ENCODE peak calls at places on chromosome X, in nine cellular contexts. T is body of pancreas; Q is upper lobe of right lung; G is tibial artery; F is OCI-LY7; B is astrocyte; S is CD4-positive, CD25-positive, alpha-beta regulatory T cell; D is left lung; E is mesendoderm. W is an unnamed sample. For H3K4me1, the result is how much of the 10 kb centered on the place peaks cover.

GRCh38 chrX:41923925-41924693 is 755 bp upstream of the CASK start:
- DNase-seq in T (peak), Q (no peak), G (peak), F (peak), B (peak), S (peak), D (no peak), E (peak), W (peak)

GRCh38 chrX:124239324-124239723 is 93.1 kb upstream of the TEX13D start:
- DNase-seq in T (no peak), Q (no peak), G (no peak), F (no peak), B (no peak), S (no peak), D (no peak), E (no peak), W (peak)

GRCh38 chrX:15686818-15687685 is 22.4 kb upstream of the CLTRN start:
- DNase-seq in T (peak), Q (no peak), G (peak), F (peak), B (peak), S (peak), D (no peak), E (peak), W (peak)

GRCh38 chrX:53319614-53320542 is 38.5 kb upstream of the IQSEC2 start:
- DNase-seq in T (peak), Q (no peak), G (no peak), F (no peak), B (no peak), S (no peak), D (peak), E (no peak), W (no peak)

GRCh38 chrX:97743014-97743413 is 859.3 kb downstream of the RPA4 start:
- DNase-seq in T (no peak), Q (no peak), G (no peak), F (peak), B (no peak), S (no peak), D (no peak), E (no peak), W (no peak)

GRCh38 chrX:138026211-138026610 is 460.3 kb downstream of the ZIC3 start:
- DNase-seq in T (no peak), Q (no peak), G (no peak), F (peak), B (no peak), S (no peak), D (no peak), E (peak), W (no peak)

GRCh38 chrX:129932137-129932791 is 26.3 kb downstream of the UTP14A start:
- DNase-seq in T (peak), Q (peak), G (peak), F (peak), B (peak), S (peak), D (peak), E (peak), W (peak)

GRCh38 chrX:34653811-34654210 is 3.3 kb downstream of the TMEM47 start:
- DNase-seq in T (no peak), Q (no peak), G (no peak), F (no peak), B (no peak), S (no peak), D (no peak), E (peak), W (no peak)

GRCh38 chrX:72478351-72478750 is 94.3 kb downstream of the HDAC8 start:
- DNase-seq in T (no peak), Q (no peak), G (no peak), F (no peak), B (no peak), S (no peak), D (no peak), E (no peak), W (no peak)

GRCh38 chrX:111857534-111857933 is 18.4 kb upstream of the TRPC5OS start:
- DNase-seq in T (no peak), Q (no peak), G (no peak), F (no peak), B (no peak), S (no peak), D (no peak), E (no peak), W (no peak)

GRCh38 chrX:22345884-22346283 is 73.2 kb downstream of the CBLL2 start:
- DNase-seq in T (no peak), Q (no peak), G (no peak), F (no peak), B (peak), S (no peak), D (no peak), E (no peak), W (no peak)

GRCh38 chrX:153190384-153190783 is 11.3 kb downstream of the MAGEA1 start:
- DNase-seq in T (no peak), Q (no peak), G (no peak), F (no peak), B (no peak), S (no peak), D (no peak), E (peak), W (no peak)

GRCh38 chrX:15349046-15349445 is 13.7 kb upstream of the PIGA start:
- DNase-seq in T (peak), Q (no peak), G (no peak), F (peak), B (peak), S (no peak), D (no peak), E (peak), W (no peak)

GRCh38 chrX:69150294-69150960 is 14.8 kb downstream of the PJA1 start:
- DNase-seq in T (no peak), Q (no peak), G (no peak), F (no peak), B (no peak), S (no peak), D (no peak), E (peak), W (no peak)

GRCh38 chrX:138255373-138255772 is 456.1 kb downstream of the FGF13 start:
- DNase-seq in T (no peak), Q (no peak), G (no peak), F (no peak), B (no peak), S (no peak), D (no peak), E (no peak), W (no peak)

GRCh38 chrX:119757979-119758681 is at the start of gene SOWAHD:
- DNase-seq in T (peak), Q (peak), G (peak), F (peak), B (no peak), S (peak), D (peak), E (peak), W (peak)

GRCh38 chrX:39361736-39362135 is 560.5 kb downstream of the MID1IP1 start:
- DNase-seq in T (no peak), Q (no peak), G (no peak), F (no peak), B (no peak), S (no peak), D (no peak), E (no peak), W (no peak)

DNA sequence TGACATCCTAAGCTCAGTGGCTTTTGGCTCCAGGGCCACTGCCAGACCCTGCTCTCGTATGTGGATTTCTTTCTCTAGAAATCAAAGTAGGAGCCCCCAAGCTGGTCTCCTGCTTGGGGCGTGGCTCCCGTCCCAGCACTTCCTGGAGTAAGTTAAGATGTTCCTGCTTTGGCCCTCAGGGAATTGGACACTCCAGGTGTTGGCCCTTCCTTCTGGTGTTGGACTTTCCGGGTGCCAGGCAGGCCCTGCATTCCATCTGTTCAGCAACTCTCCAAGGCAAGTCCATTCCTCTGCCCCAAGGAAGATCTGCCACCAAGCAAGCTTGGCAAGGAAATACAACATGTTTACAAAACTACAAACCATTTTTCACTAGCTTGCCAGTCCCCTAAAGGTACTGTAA is 22.1 kb upstream of the GPC4 start:
- DNase-seq in T (no peak), Q (no peak), G (no peak), F (no peak), B (no peak), S (no peak), D (no peak), E (no peak), W (no peak)
- H3K4me1 ChIP-seq in T (under half), Q (under half), G (under half), F (under half), B (under half), S (under half), D (under half), E (under half), W (under half)

GRCh38 chrX:155026420-155026726 is 271 bp upstream of the FUNDC2 start:
- DNase-seq in T (no peak), Q (no peak), G (no peak), F (no peak), B (no peak), S (no peak), D (no peak), E (no peak), W (no peak)

GRCh38 chrX:155026727-155027508 is at the start of gene FUNDC2:
- DNase-seq in T (peak), Q (peak), G (peak), F (peak), B (peak), S (peak), D (peak), E (peak), W (peak)

GRCh38 chrX:155028192-155028591 is 1.5 kb downstream of the FUNDC2 start:
- DNase-seq in T (no peak), Q (no peak), G (no peak), F (peak), B (no peak), S (no peak), D (no peak), E (peak), W (no peak)

GRCh38 chrX:155027509-155028066 is 944 bp downstream of the FUNDC2 start:
- DNase-seq in T (peak), Q (no peak), G (peak), F (peak), B (peak), S (no peak), D (no peak), E (peak), W (peak)

DNA sequence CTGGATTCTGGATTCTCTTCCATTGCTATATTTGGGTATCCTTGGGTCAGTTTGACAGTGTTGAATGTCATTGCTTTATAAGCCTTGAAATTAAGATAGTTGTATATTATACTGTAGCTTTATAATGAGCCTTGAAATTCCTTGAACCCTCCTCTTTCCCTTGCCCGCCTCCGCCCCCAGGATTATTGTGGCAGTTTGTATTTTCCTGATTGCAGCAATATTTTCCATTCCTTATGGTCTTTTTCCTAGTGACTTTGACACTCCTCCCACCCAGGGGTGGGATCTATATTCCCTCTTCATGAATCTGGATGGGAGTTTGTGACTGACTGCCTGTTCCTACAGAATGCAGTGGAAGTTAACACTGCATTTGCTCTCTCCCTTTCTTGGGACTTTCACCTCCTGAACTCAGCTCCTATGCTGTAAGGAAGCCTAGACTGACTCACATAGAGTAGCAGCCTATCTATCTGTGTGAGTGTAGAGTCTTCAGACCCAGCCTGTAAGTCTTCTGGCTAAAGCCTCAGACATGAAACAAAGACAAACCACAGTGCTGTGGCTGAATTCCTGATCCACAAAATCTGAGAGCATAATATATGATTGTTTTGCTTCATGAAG is 2.2 kb downstream of the FUNDC2 start:
- DNase-seq in T (no peak), Q (no peak), G (no peak), F (no peak), B (peak), S (no peak), D (no peak), E (peak), W (no peak)
- H3K4me3 ChIP-seq in T (no peak), Q (no peak), G (no peak), F (peak), B (no peak), S (peak), D (no peak), E (no peak), W (no peak)

GRCh38 chrX:12965390-12965940 is 9.4 kb upstream of the TMSB4X start:
- DNase-seq in T (no peak), Q (no peak), G (no peak), F (no peak), B (no peak), S (no peak), D (no peak), E (no peak), W (no peak)
- H3K4me1 ChIP-seq in T (under half), Q (under half), G (under half), F (under half), B (under half), S (half or more), D (under half), E (under half), W (half or more)

DNA sequence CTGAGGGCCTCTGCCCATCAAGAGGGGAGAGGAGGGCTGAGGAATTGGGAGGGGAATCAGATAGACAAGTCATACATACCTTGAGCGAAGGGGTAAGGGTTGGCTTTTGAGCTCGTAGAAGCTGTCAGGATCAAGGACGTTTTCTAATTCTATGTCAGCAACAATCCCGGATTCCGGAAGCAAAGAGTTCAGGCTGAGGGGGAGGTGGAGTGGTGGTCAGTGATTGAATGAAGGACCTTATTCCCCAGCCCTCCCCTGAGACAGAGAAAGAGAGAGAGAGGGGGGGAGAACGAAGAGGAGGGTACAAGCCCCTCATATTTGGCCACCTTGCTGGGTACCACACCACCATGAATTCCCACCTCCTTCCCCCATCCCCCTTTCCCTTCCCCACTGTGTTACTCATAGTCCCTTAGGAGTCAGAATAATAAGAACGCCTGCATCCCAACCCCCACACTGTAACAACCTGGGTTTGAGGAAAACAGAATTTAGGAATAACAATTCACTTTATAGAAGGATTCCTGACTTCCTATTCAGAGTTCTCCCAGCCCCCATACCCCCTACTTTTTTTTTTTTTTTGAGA is 2.7 kb downstream of the TFE3 start:
- DNase-seq in T (no peak), Q (no peak), G (no peak), F (no peak), B (no peak), S (no peak), D (no peak), E (no peak), W (no peak)
- H3K4me3 ChIP-seq in T (no peak), Q (peak), G (peak), F (peak), B (peak), S (peak), D (peak), E (no peak), W (no peak)

DNA sequence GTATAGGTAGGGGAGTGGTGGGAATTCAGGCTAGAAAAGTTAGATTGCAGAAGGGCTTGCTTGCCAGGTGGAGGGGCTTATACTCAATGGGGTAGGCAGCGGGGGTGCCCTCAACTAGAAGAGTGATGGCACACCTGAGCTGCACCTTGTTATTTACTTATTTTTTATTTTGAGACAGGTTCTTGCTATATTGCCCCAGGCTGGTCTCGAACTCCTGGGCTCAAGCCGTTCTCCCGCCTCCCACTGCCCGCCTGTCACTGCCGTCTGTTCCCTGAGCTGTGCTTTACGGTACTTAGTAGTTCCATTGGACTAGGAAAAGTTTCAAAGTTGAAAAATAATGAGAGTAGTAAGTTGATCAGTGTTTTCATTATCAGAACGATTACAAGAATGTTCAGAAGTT is 2.0 kb downstream of the ZFX start:
- DNase-seq in T (no peak), Q (no peak), G (no peak), F (no peak), B (no peak), S (no peak), D (no peak), E (no peak), W (no peak)
- H3K4me1 ChIP-seq in T (under half), Q (half or more), G (under half), F (half or more), B (under half), S (half or more), D (half or more), E (under half), W (half or more)

GRCh38 chrX:2414384-2414783 is 86.4 kb downstream of the DHRSX start:
- DNase-seq in T (no peak), Q (no peak), G (no peak), F (no peak), B (no peak), S (no peak), D (no peak), E (no peak), W (no peak)

GRCh38 chrX:2412131-2412530 is 88.6 kb downstream of the DHRSX start:
- DNase-seq in T (no peak), Q (peak), G (no peak), F (no peak), B (no peak), S (no peak), D (no peak), E (no peak), W (no peak)

GRCh38 chrX:2410279-2411020 is 90.3 kb downstream of the DHRSX start:
- DNase-seq in T (no peak), Q (peak), G (no peak), F (no peak), B (no peak), S (no peak), D (no peak), E (peak), W (no peak)

GRCh38 chrX:2417205-2417604 is 83.6 kb downstream of the DHRSX start:
- DNase-seq in T (no peak), Q (no peak), G (no peak), F (no peak), B (no peak), S (no peak), D (no peak), E (no peak), W (no peak)

GRCh38 chrX:2413969-2414368 is 86.8 kb downstream of the DHRSX start:
- DNase-seq in T (no peak), Q (no peak), G (no peak), F (no peak), B (no peak), S (no peak), D (no peak), E (no peak), W (no peak)
- H3K4me3 ChIP-seq in T (no peak), Q (no peak), G (no peak), F (no peak), B (no peak), S (no peak), D (no peak), E (no peak), W (no peak)

GRCh38 chrX:9326369-9326768 is 138.5 kb upstream of the TBL1X start:
- DNase-seq in T (no peak), Q (no peak), G (no peak), F (no peak), B (peak), S (no peak), D (no peak), E (no peak), W (no peak)

GRCh38 chrX:9324676-9325075 is 140.2 kb upstream of the TBL1X start:
- DNase-seq in T (no peak), Q (no peak), G (no peak), F (no peak), B (no peak), S (no peak), D (no peak), E (no peak), W (no peak)

GRCh38 chrX:9329056-9329455 is 135.8 kb upstream of the TBL1X start:
- DNase-seq in T (peak), Q (no peak), G (no peak), F (no peak), B (no peak), S (no peak), D (no peak), E (no peak), W (no peak)

GRCh38 chrX:9327747-9328145 is 137.1 kb upstream of the TBL1X start:
- DNase-seq in T (no peak), Q (no peak), G (no peak), F (no peak), B (peak), S (no peak), D (no peak), E (no peak), W (no peak)

GRCh38 chrX:9327086-9327746 is 137.6 kb upstream of the TBL1X start:
- DNase-seq in T (no peak), Q (no peak), G (no peak), F (no peak), B (no peak), S (no peak), D (no peak), E (no peak), W (no peak)
- H3K4me1 ChIP-seq in T (under half), Q (under half), G (under half), F (under half), B (under half), S (under half), D (under half), E (under half), W (under half)